ENCODE peak calls at places on chromosomes 7 and 10, in four cellular contexts. Y is GM06990, U is mammary epithelial cell, N is tibial artery. Q is an unnamed sample. For H3K36me3, the result is how much of the 10 kb centered on the place peaks cover.

GRCh38 chr10:127398140-127398966 is 150.8 kb upstream of the NPS start:
- DNase-seq in N (no peak), Y (no peak), U (peak), Q (peak)

GRCh38 chr7:150341263-150342118 is at the start of gene RARRES2:
- DNase-seq in U (no peak), N (no peak), Y (no peak), Q (no peak)

GRCh38 chr7:51645298-51645697 is 328.7 kb upstream of the COBL start:
- DNase-seq in U (no peak), Y (no peak), N (no peak), Q (no peak)

GRCh38 chr10:109952526-109952925 is 29.2 kb upstream of the XPNPEP1 start:
- DNase-seq in Y (no peak), U (no peak), N (no peak), Q (no peak)

GRCh38 chr7:117673367-117673766 is 193.5 kb downstream of the CFTR start:
- DNase-seq in N (no peak), Y (no peak), U (no peak), Q (no peak)

GRCh38 chr10:113680172-113681111 is 730 bp downstream of the CASP7 start:
- DNase-seq in Y (peak), U (peak), N (peak), Q (peak)

GRCh38 chr10:114400091-114400490 is 4.2 kb downstream of the AFAP1L2 start:
- DNase-seq in U (no peak), N (no peak), Y (no peak), Q (no peak)

GRCh38 chr10:4650109-4650508 is 175.9 kb upstream of the AKR1E2 start:
- DNase-seq in Y (no peak), U (no peak), N (no peak), Q (peak)

GRCh38 chr7:141156446-141156845 is 82.6 kb downstream of the TMEM178B start:
- DNase-seq in U (no peak), Y (no peak), N (no peak), Q (no peak)

GRCh38 chr7:1455241-1455939 is 3.9 kb downstream of the MICALL2 start:
- DNase-seq in Y (no peak), U (peak), N (no peak), Q (no peak)

GRCh38 chr10:74976565-74976964 is 134.9 kb upstream of the SAMD8 start:
- DNase-seq in U (no peak), N (no peak), Y (no peak), Q (no peak)

GRCh38 chr7:47551550-47552121 is 30.3 kb downstream of the TNS3 start:
- DNase-seq in U (no peak), N (no peak), Y (no peak), Q (no peak)

GRCh38 chr7:23544913-23545354 is 13.2 kb upstream of the TRA2A start:
- DNase-seq in U (peak), N (no peak), Y (peak), Q (peak)

GRCh38 chr10:77666821-77667220 is 29.2 kb upstream of the KCNMA1 start:
- DNase-seq in N (no peak), U (peak), Y (no peak), Q (no peak)

GRCh38 chr7:107233174-107233573 is 64.4 kb downstream of the HBP1 start:
- DNase-seq in N (no peak), Y (no peak), U (peak), Q (no peak)

GRCh38 chr10:3803884-3804741 is 19.1 kb upstream of the KLF6 start:
- DNase-seq in N (no peak), Y (no peak), U (no peak), Q (no peak)

GRCh38 chr7:27175005-27175625 is 995 bp upstream of the HOXA10 start:
- DNase-seq in U (no peak), Y (no peak), N (peak), Q (no peak)
- TF ChIP-seq CTCF in U (no peak), Y (no peak), N (no peak), Q (no peak)

GRCh38 chr10:80164596-80164995 is 32.1 kb downstream of the PLAC9 start:
- DNase-seq in N (no peak), Y (no peak), U (no peak), Q (no peak)
- H3K36me3 ChIP-seq in N (half or more), Y (under half), U (under half), Q (half or more)

DNA sequence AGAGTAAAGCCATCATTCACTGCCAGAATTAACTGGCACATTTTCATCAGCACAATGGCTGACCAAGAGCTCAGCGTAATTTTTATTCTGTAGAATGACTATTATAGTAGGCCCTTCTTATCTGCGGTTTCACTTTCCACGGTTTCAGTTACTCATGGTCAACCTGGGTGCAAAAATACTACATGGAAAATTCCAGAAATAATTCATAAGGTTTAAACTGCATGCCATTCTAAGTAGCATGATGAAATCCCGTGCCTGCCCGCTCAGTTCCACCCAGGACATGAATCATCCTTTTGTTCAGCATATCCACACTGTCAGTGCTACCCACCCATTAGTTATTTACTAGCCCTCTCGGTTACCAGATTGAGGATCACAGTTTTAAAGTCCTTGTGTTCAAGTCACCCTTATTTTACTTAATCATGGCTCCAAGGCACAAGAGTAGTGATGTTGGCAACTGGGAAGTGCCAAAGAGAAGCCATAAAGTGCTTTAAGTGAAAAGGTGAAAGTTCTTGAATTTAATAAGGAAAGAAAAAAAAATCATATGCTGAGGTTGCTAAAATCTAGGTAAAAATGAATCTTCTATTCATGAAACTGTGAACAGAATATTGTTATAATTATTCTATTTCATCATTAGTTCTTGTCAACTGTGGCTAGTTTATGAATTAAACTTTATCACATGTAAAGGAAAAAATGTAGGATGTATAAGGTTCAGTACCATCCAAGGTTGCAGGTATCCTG is 204.9 kb downstream of the DOCK4 start:
- DNase-seq in U (peak), Y (no peak), N (no peak), Q (peak)
- TF ChIP-seq CTCF in U (no peak), Y (no peak), N (no peak), Q (no peak)

GRCh38 chr7:5633161-5634106 is 148.0 kb downstream of the RNF216 start:
- DNase-seq in N (no peak), U (no peak), Y (no peak), Q (no peak)

GRCh38 chr7:5635461-5636445 is 145.7 kb downstream of the RNF216 start:
- DNase-seq in N (no peak), U (no peak), Y (no peak), Q (no peak)

GRCh38 chr7:5636446-5636835 is 145.0 kb downstream of the RNF216 start:
- DNase-seq in U (peak), N (no peak), Y (no peak), Q (no peak)

GRCh38 chr7:5631752-5632151 is 149.7 kb downstream of the RNF216 start:
- DNase-seq in Y (no peak), N (no peak), U (no peak), Q (no peak)

DNA sequence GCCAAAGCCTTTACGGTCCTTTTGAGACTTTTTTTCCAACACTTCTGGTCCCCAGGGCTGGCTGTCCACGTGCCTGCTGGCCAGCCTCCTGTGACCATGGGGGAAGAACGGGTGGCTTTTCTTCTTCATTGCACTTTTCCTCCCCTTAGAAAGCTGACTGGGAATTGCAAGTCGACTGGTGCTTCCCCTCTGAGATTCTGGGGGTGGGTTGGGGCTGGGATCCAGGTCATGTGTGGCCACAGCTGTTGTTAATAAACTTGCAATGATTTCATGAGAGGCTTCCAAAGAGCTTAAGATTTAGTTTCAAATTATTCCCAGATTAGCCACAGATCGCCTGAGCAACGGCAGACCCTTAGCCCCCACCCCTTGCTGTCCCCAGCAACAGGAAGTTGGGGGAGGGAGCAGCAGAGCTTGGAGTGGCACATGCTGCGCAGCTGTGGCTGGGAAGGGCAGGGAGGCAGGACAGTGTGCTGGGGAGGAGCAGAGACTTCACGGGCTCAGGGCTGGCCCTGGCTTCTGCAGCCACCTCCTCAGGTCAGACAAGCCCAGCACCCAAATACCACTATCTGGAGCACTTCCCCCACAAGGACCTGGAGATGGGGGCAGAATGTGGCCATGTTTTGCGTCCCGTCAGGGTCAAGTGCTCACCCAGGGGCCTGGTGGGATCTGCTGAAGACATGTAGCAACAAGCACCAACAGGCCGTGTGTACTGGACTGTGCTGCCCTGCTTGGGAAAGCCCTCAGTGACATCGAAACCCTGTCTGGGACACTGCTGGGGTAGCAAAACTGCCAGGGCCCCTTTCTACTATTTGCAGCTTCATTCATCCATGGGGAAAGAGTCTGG is 147.1 kb downstream of the RNF216 start:
- DNase-seq in N (peak), U (no peak), Y (no peak), Q (peak)
- H3K36me3 ChIP-seq in N (under half), U (under half), Y (under half), Q (under half)

GRCh38 chr7:155222046-155222445 is 75.6 kb upstream of the INSIG1 start:
- DNase-seq in Y (no peak), N (no peak), U (no peak), Q (no peak)
- TF ChIP-seq CTCF in Y (no peak), N (no peak), U (no peak), Q (no peak)

GRCh38 chr7:128755816-128756476 is 16.8 kb downstream of the CALU start:
- DNase-seq in U (no peak), N (peak), Y (no peak), Q (peak)
- H3K36me3 ChIP-seq in U (under half), N (half or more), Y (under half), Q (half or more)

GRCh38 chr7:131829911-131830310 is 273.5 kb upstream of the PODXL start:
- DNase-seq in N (no peak), Y (no peak), U (no peak), Q (no peak)
- TF ChIP-seq CTCF in N (no peak), Y (no peak), U (peak), Q (no peak)

GRCh38 chr7:55977831-55978230 is 13.4 kb downstream of the NIPSNAP2 start:
- DNase-seq in N (no peak), U (peak), Y (no peak), Q (peak)

GRCh38 chr7:55980266-55980665 is 15.9 kb downstream of the NIPSNAP2 start:
- DNase-seq in N (no peak), Y (no peak), U (no peak), Q (no peak)

GRCh38 chr7:55983537-55983936 is 19.2 kb downstream of the NIPSNAP2 start:
- DNase-seq in N (no peak), Y (no peak), U (peak), Q (no peak)
- H3K36me3 ChIP-seq in N (half or more), Y (under half), U (under half), Q (under half)

GRCh38 chr10:50565301-50566083 is 58.3 kb downstream of the SGMS1 start:
- DNase-seq in Y (no peak), N (no peak), U (no peak), Q (no peak)
- TF ChIP-seq CTCF in Y (no peak), N (no peak), U (no peak), Q (no peak)

DNA sequence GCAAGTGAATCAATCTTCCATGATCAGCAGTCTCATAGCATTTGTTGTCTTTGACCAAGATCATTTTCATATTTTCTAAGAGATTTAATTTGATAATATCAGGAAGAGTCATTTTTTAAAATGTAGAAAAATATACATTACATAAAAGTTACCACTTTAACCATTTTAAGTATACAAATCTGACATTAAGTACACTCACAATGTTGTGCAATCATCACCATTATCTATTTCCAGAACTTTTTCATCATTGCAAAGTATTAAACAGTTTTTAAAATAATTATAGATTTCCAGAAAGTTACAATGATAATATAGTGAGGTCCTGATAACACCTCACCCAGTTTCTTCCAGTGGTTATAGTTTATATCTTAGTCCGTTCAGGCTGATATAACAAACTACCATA is 222.5 kb upstream of the RHOBTB1 start:
- DNase-seq in U (no peak), Y (no peak), N (no peak), Q (no peak)
- H3K36me3 ChIP-seq in U (under half), Y (under half), N (under half), Q (under half)

Q was measured in brain microvascular endothelial cell.